ENCODE peak calls at places on chromosomes 5 and 9, in four cellular contexts. M is mesendoderm, S is SK-N-MC, P is neural progenitor cell. A is an unnamed sample.

GRCh38 chr9:125889122-125889523 is 141.9 kb downstream of the PBX3 start:
- DNase-seq in M (no peak), S (no peak), P (peak; percentile 44), A (peak; percentile 68)

GRCh38 chr9:124665391-124666058 is 105.6 kb downstream of the NR6A1 start:
- DNase-seq in M (no peak), S (no peak), P (no peak), A (no peak)

GRCh38 chr9:34737677-34738260 is 27.8 kb upstream of the CCL21 start:
- DNase-seq in M (no peak), S (no peak), P (no peak), A (no peak)

GRCh38 chr9:76018244-76018643 is 127.8 kb downstream of the PCSK5 start:
- DNase-seq in M (no peak), S (no peak), P (no peak), A (peak; percentile 41)

GRCh38 chr9:93891050-93891449 is 64.1 kb downstream of the BARX1 start:
- DNase-seq in M (no peak), S (no peak), P (no peak), A (no peak)

GRCh38 chr9:100739666-100740065 is 161.8 kb downstream of the CAVIN4 start:
- DNase-seq in M (peak; percentile 19), S (no peak), P (no peak), A (no peak)

GRCh38 chr5:92613546-92613945 is 967.5 kb downstream of the NR2F1-AS1 start:
- DNase-seq in M (no peak), S (no peak), P (no peak), A (no peak)

GRCh38 chr9:38685535-38685934 is 34.4 kb downstream of the FAM240B start:
- DNase-seq in M (no peak), S (no peak), P (no peak), A (no peak)

GRCh38 chr5:174251305-174251704 is 205.8 kb downstream of the NSG2 start:
- DNase-seq in M (no peak), S (no peak), P (no peak), A (no peak)

GRCh38 chr5:93274291-93274690 is 306.7 kb downstream of the NR2F1-AS1 start:
- DNase-seq in M (peak; percentile 26), S (no peak), P (peak; percentile 11), A (no peak)

GRCh38 chr5:13580058-13580457 is 364.4 kb downstream of the DNAH5 start:
- DNase-seq in M (no peak), S (no peak), P (no peak), A (no peak)

GRCh38 chr5:112960316-112960715 is 16.3 kb upstream of the DCP2 start:
- DNase-seq in M (no peak), S (no peak), P (no peak), A (no peak)

GRCh38 chr5:97478513-97478912 is 295.5 kb upstream of the RIOK2 start:
- DNase-seq in M (no peak), S (no peak), P (peak; percentile 63), A (no peak)

GRCh38 chr9:93820667-93821306 is 134.4 kb downstream of the BARX1 start:
- DNase-seq in M (peak; percentile 63), S (no peak), P (peak; percentile 49), A (no peak)

GRCh38 chr5:138639326-138639725 is 64.1 kb upstream of the HSPA9 start:
- DNase-seq in M (no peak), S (no peak), P (no peak), A (no peak)

GRCh38 chr9:106075991-106076390 is 381.6 kb downstream of the TMEM38B start:
- DNase-seq in M (no peak), S (no peak), P (no peak), A (no peak)

GRCh38 chr9:94270009-94270408 is 10.9 kb downstream of the ZNF169 start:
- DNase-seq in M (no peak), S (no peak), P (no peak), A (no peak)

GRCh38 chr5:136364307-136364706 is 1.0 kb downstream of the TRPC7 start:
- DNase-seq in M (no peak), S (no peak), P (peak; percentile 18), A (no peak)

GRCh38 chr9:114110180-114110579 is 11.1 kb upstream of the KIF12 start:
- DNase-seq in M (no peak), S (no peak), P (no peak), A (peak; percentile 1)

GRCh38 chr5:108216890-108217289 is 165.0 kb downstream of the FBXL17 start:
- DNase-seq in M (peak; percentile 51), S (no peak), P (no peak), A (no peak)

GRCh38 chr5:53381-54174 is 38.4 kb upstream of the PLEKHG4B start:
- DNase-seq in M (peak; percentile 86), S (no peak), P (peak; percentile 95), A (no peak)

GRCh38 chr9:92974696-92975451 is 27.6 kb downstream of the FGD3 start:
- DNase-seq in M (no peak), S (no peak), P (no peak), A (no peak)

GRCh38 chr5:145903113-145903512 is 30.3 kb upstream of the GRXCR2 start:
- DNase-seq in M (peak; percentile 53), S (no peak), P (no peak), A (no peak)

GRCh38 chr9:3014164-3014563 is 170.3 kb upstream of the PUM3 start:
- DNase-seq in M (no peak), S (no peak), P (no peak), A (no peak)

GRCh38 chr9:17744786-17745185 is 165.9 kb downstream of the SH3GL2 start:
- DNase-seq in M (peak; percentile 62), S (no peak), P (peak; percentile 77), A (no peak)

GRCh38 chr5:119541716-119542115 is 87.6 kb upstream of the FAM170A start:
- DNase-seq in M (no peak), S (no peak), P (no peak), A (no peak)

GRCh38 chr5:139294372-139295165 is 1.0 kb downstream of the MATR3 start:
- DNase-seq in M (peak; percentile 85), S (no peak), P (peak; percentile 90), A (peak; percentile 88)

GRCh38 chr5:14413331-14413750 is 168.3 kb upstream of the OTULINL start:
- DNase-seq in M (no peak), S (no peak), P (no peak), A (no peak)

GRCh38 chr9:107833295-107833694 is 343.7 kb upstream of the KLF4 start:
- DNase-seq in M (no peak), S (no peak), P (no peak), A (no peak)

GRCh38 chr5:143594913-143595818 is 191.7 kb upstream of the NR3C1 start:
- DNase-seq in M (no peak), S (no peak), P (no peak), A (no peak)

GRCh38 chr5:28328691-28329090 is 1290.3 kb upstream of the CDH9 start:
- DNase-seq in M (no peak), S (no peak), P (no peak), A (no peak)

GRCh38 chr5:176319827-176320554 is 41.6 kb downstream of the KIAA1191 start:
- DNase-seq in M (peak; percentile 23), S (no peak), P (no peak), A (no peak)

GRCh38 chr5:76746677-76747076 is 30.8 kb downstream of the F2R start:
- DNase-seq in M (no peak), S (no peak), P (no peak), A (no peak)

GRCh38 chr5:76757049-76757448 is 41.1 kb downstream of the F2R start:
- DNase-seq in M (no peak), S (no peak), P (no peak), A (no peak)

GRCh38 chr5:76754765-76755164 is 38.8 kb downstream of the F2R start:
- DNase-seq in M (no peak), S (no peak), P (no peak), A (no peak)

GRCh38 chr5:76755779-76756637 is 40.1 kb downstream of the F2R start:
- DNase-seq in M (no peak), S (no peak), P (no peak), A (no peak)

GRCh38 chr5:76751291-76751690 is 35.4 kb downstream of the F2R start:
- DNase-seq in M (no peak), S (no peak), P (no peak), A (no peak)
- H3K9ac ChIP-seq in M (no peak overlapping the region), S (no peak overlapping the region), P (no peak overlapping the region), A (no peak overlapping the region)

DNA sequence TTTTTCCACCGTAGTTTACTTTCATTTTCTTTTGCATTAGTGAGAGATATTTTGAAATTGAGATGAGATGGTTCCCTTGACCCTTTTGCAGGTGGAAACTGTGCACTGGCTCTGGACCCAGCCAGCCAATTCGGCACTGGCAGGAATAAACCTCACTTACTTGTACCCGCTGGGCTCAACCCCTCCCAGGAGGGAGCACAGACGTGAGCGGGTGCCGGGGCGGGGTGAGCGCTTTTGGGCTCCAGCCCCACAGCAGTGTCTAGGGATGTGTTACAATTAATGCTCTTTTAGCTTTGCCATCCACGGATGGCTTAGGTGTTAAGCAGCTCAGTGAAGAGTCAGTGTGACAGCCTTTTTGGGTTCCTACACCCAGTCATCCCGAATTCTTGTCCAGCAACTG is 766.1 kb upstream of the CHD1 start:
- DNase-seq in M (no peak), S (no peak), P (no peak), A (peak; percentile 47)
- H3K9ac ChIP-seq in M (no peak overlapping the region), S (no peak overlapping the region), P (no peak overlapping the region), A (no peak overlapping the region)

GRCh38 chr9:91425270-91425669 is 1.6 kb upstream of the NFIL3 start:
- DNase-seq in M (no peak), S (no peak), P (no peak), A (no peak)
- H3K9ac ChIP-seq in M (no peak overlapping the region), S (no peak overlapping the region), P (no peak overlapping the region), A (peak overlapping the region; percentile 86)

DNA sequence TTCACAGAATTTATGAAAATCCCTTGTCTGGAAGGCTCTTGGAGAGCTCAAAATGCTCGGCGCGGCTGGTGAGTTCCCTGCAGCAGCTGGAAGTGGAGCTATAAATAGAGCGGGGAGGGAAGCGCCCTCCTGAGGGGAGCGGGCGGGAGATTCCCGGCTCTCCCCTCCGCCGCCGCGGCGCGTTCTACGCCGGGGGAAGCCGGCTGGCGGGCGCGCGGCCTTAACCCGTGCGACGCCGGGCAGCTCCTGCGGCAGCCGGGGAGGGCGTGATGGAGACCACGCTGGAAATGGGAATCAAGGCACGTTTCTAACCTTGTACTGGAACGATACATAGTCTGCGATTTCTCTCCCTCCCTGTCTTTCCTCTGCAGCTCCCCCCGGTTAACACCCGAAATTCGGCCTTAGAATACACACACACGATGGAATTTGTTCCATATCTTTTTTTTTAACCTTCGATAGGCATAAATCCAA is 306.5 kb upstream of the KCNN2 start:
- DNase-seq in M (peak; percentile 87), S (no peak), P (peak; percentile 90), A (peak; percentile 72)
- H3K9ac ChIP-seq in M (peak overlapping the region; percentile 74), S (no peak overlapping the region), P (no peak overlapping the region), A (no peak overlapping the region)